ENCODE peak calls at places on chromosome X, in four cellular contexts. A, D, N and S are unnamed samples.

GRCh38 chrX:50157545-50158125 is 43.2 kb downstream of the AKAP4 start:
- DNase-seq in D (no peak), A (no peak), N (no peak), S (no peak)

GRCh38 chrX:727738-728621 is 97.4 kb downstream of the SHOX start:
- DNase-seq in D (no peak), N (no peak), A (no peak), S (no peak)

GRCh38 chrX:153725832-153726285 is 1.2 kb downstream of the ABCD1 start:
- DNase-seq in A (no peak), N (no peak), D (no peak), S (no peak)

GRCh38 chrX:5113128-5113527 is 1115.5 kb downstream of the NLGN4X start:
- DNase-seq in A (peak; percentile 27), N (no peak), D (no peak), S (no peak)

GRCh38 chrX:23952984-23953907 is 45.4 kb downstream of the CXorf58 start:
- DNase-seq in A (peak; percentile 35), N (no peak), D (peak; percentile 71), S (peak; percentile 59)

GRCh38 chrX:120147537-120147936 is 10.9 kb upstream of the RHOXF2 start:
- DNase-seq in D (peak; percentile 7), N (no peak), A (no peak), S (no peak)

GRCh38 chrX:38868941-38869378 is 67.7 kb downstream of the MID1IP1 start:
- DNase-seq in A (no peak), D (no peak), N (no peak), S (no peak)

GRCh38 chrX:30364229-30364628 is 55.0 kb upstream of the NR0B1 start:
- DNase-seq in N (no peak), A (no peak), D (no peak), S (no peak)

GRCh38 chrX:10769696-10770619 is 149.6 kb upstream of the MID1 start:
- DNase-seq in A (no peak), N (no peak), D (no peak), S (no peak)

GRCh38 chrX:102899940-102900916 is 36.8 kb upstream of the RAB40AL start:
- DNase-seq in D (peak; percentile 73), N (no peak), A (peak; percentile 63), S (peak; percentile 86)

GRCh38 chrX:20523626-20524312 is 257.1 kb upstream of the RPS6KA3 start:
- DNase-seq in D (peak; percentile 28), N (no peak), A (peak; percentile 36), S (peak; percentile 40)

GRCh38 chrX:116241001-116241400 is 70.5 kb downstream of the AGTR2 start:
- DNase-seq in D (no peak), N (no peak), A (no peak), S (no peak)

GRCh38 chrX:53089224-53089842 is 4.6 kb upstream of the KANTR start:
- DNase-seq in D (peak; percentile 52), A (peak; percentile 44), N (no peak), S (peak; percentile 50)

GRCh38 chrX:8636442-8636841 is 95.5 kb downstream of the ANOS1 start:
- DNase-seq in N (no peak), D (no peak), A (no peak), S (no peak)

GRCh38 chrX:126509917-126510316 is 42.7 kb downstream of the DCAF12L1 start:
- DNase-seq in N (no peak), A (no peak), D (no peak), S (no peak)

GRCh38 chrX:130170752-130171445 is 863 bp upstream of the RAB33A start:
- DNase-seq in D (peak; percentile 87), A (no peak), N (no peak), S (peak; percentile 85)

GRCh38 chrX:46686003-46686645 is 72.8 kb downstream of the SLC9A7 start:
- DNase-seq in D (peak; percentile 43), A (peak; percentile 19), N (no peak), S (peak; percentile 53)

GRCh38 chrX:77087529-77088169 is 359.5 kb upstream of the FGF16 start:
- DNase-seq in N (no peak), A (no peak), D (no peak), S (no peak)

DNA sequence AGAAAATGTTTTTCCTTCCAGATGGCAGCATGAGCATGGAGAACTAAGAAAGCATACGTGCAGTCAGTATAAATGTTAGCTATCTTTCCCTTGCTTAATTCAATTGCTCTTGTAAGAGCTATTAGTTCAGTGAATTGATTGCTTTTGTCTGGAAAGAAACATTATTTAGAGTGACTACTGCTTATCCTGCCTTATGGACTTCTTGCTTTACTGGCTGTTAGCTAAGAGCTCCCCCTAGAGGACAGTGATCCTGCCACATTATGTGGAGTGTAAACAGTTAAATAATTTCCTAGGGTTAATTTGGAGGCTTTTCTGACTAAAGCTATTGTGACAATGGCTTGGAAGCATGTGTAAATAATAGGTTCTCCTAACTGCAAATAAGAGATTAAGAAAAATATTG is 1402.4 kb downstream of the FAM133A start:
- DNase-seq in D (no peak), N (no peak), A (peak; percentile 33), S (peak; percentile 4)
- TF ChIP-seq CTCF in D (peak; percentile 58), N (peak; percentile 20), A (peak; percentile 68), S (peak; percentile 29)

GRCh38 chrX:80290834-80291233 is 129.4 kb upstream of the TENT5D start:
- DNase-seq in D (no peak), N (no peak), A (no peak), S (no peak)

GRCh38 chrX:80282535-80282934 is 137.7 kb upstream of the TENT5D start:
- DNase-seq in A (no peak), D (no peak), N (no peak), S (no peak)

DNA sequence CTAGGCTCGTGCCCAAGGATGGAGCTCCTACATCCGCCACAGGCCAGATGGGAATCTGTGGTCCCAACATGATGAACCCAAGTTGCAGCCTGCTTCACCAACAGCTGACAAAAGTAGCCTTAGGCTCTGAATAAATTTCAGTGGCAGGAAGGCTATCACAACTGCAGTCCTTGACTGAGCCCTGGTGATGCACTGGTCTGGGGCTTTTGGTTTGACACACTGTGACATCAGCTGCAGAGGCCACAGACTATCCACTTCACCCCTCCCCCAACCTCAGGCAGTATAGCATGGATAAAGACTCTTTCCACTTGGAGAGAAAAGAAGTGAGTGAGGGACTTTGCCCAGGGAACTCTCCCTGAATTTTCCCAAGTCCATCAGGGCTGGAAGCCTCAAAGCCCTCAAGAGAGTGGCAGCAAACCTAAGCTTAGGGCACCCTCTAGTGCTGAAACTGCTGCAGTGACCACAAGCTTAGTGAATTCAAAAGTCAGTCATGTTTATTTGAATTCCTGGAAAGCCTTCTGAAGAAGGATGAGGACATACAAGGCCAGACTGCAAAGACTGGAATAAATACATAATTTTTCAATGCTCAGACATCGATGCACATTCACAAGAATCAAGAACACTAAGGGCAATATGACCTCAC is 135.0 kb upstream of the TENT5D start:
- DNase-seq in N (no peak), D (peak; percentile 19), A (peak; percentile 43), S (peak; percentile 1)
- TF ChIP-seq CTCF in N (no peak), D (peak; percentile 61), A (peak; percentile 73), S (no peak)

DNA sequence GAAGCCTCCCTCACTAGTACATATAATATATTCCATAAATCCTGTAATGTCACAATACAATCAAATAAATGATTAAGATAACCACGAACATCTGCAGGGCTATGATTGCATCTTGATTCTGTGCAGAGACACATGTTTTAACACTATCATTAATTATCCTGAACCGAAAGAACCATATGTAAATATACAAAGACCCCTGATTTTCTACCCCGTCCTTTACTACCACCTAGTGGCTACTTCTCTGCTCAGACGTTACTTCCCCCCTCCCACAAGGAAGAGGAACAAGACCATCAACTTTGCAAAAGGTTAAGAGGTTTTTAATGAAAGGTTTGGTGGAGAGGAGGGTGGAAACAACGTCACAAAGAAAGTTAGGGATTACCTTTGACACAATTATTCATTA is 134.0 kb downstream of the COL4A6 start:
- DNase-seq in N (no peak), D (no peak), A (no peak), S (no peak)
- TF ChIP-seq CTCF in N (no peak), D (peak; percentile 38), A (peak; percentile 53), S (no peak)

GRCh38 chrX:135951291-135951690 is 22.5 kb downstream of the MMGT1 start:
- DNase-seq in D (no peak), A (no peak), N (no peak), S (no peak)
- TF ChIP-seq CTCF in D (no peak), A (no peak), N (no peak), S (no peak)

GRCh38 chrX:100615015-100615414 is 21.6 kb downstream of the TSPAN6 start:
- DNase-seq in A (peak; percentile 85), D (no peak), N (no peak), S (no peak)
- TF ChIP-seq CTCF in A (peak; percentile 61), D (no peak), N (no peak), S (peak; percentile 26)